ENCODE peak calls at places on chromosomes 11 and 22, in six cellular contexts. W is hepatocyte; M is left colon; R is neuronal stem cell; Q is stimulated activated CD4-positive, alpha-beta T cell treated with anti-CD3 and anti-CD28 coated beads, Interleukin-4, amount 100 ng/mL, for 4 hours; K is ELR. E is an unnamed sample.

GRCh38 chr11:13210424-13210823 is 67.2 kb upstream of the BMAL1 start:
- DNase-seq in M (peak), K (peak), W (peak), Q (no peak), R (peak), E (no peak)

GRCh38 chr22:38927033-38927789 is 30.2 kb upstream of the APOBEC3A start:
- DNase-seq in M (peak), R (peak), W (peak), K (peak), Q (peak), E (peak)

GRCh38 chr11:61513143-61513740 is 4.7 kb downstream of the LRRC10B start:
- DNase-seq in K (no peak), M (no peak), R (no peak), W (peak), Q (no peak), E (no peak)

GRCh38 chr11:133726576-133726975 is 118.7 kb downstream of the SPATA19 start:
- DNase-seq in R (no peak), W (no peak), K (no peak), M (no peak), Q (no peak), E (no peak)

GRCh38 chr22:27685515-27685914 is 116.0 kb downstream of the MN1 start:
- DNase-seq in K (no peak), W (no peak), R (no peak), M (no peak), Q (no peak), E (no peak)

GRCh38 chr11:47494996-47495855 is 46.3 kb upstream of the RAPSN start:
- DNase-seq in Q (no peak), M (no peak), K (no peak), R (no peak), W (no peak), E (no peak)

GRCh38 chr11:42552786-42553185 is 759.0 kb upstream of the API5 start:
- DNase-seq in Q (no peak), R (no peak), K (no peak), W (peak), M (no peak), E (no peak)

GRCh38 chr22:45302047-45302446 is 7.7 kb upstream of the FAM118A start:
- DNase-seq in Q (no peak), K (peak), R (no peak), W (peak), M (no peak), E (no peak)

GRCh38 chr11:128704517-128704916 is 10.6 kb downstream of the FLI1 start:
- DNase-seq in Q (no peak), R (no peak), W (no peak), K (no peak), M (no peak), E (no peak)

GRCh38 chr11:12189543-12190235 is 79.3 kb downstream of the MICAL2 start:
- DNase-seq in R (no peak), M (no peak), Q (peak), K (no peak), W (no peak), E (no peak)

GRCh38 chr11:78061088-78061920 is 2.4 kb upstream of the THRSP start:
- DNase-seq in W (no peak), M (no peak), K (no peak), R (no peak), Q (no peak), E (no peak)

GRCh38 chr11:762421-763072 is 14.7 kb downstream of the GATD1 start:
- DNase-seq in R (no peak), W (no peak), M (peak), K (peak), Q (no peak), E (no peak)

GRCh38 chr11:134573857-134574256 is 161.8 kb upstream of the B3GAT1 start:
- DNase-seq in M (no peak), W (no peak), K (no peak), R (no peak), Q (no peak), E (no peak)

GRCh38 chr11:117584056-117584830 is 212.8 kb downstream of the DSCAML1 start:
- DNase-seq in R (no peak), K (peak), Q (no peak), M (no peak), W (no peak), E (no peak)

GRCh38 chr11:6297831-6298230 is 22.5 kb downstream of the CAVIN3 start:
- DNase-seq in Q (no peak), K (peak), W (no peak), R (no peak), M (no peak), E (no peak)

GRCh38 chr11:74870485-74870884 is 78.4 kb downstream of the XRRA1 start:
- DNase-seq in W (no peak), K (peak), Q (no peak), M (no peak), R (no peak), E (no peak)

GRCh38 chr22:20015971-20016733 is 471 bp downstream of the ARVCF start:
- DNase-seq in R (no peak), Q (no peak), K (peak), W (peak), M (no peak), E (peak)

GRCh38 chr11:111101836-111102235 is 143.7 kb upstream of the POU2AF2 start:
- DNase-seq in Q (no peak), M (no peak), K (no peak), R (no peak), W (no peak), E (no peak)

GRCh38 chr22:50342651-50343540 is at the start of gene PPP6R2:
- DNase-seq in K (peak), Q (peak), R (peak), M (peak), W (peak), E (peak)

GRCh38 chr11:12321217-12321937 is 56.0 kb upstream of the PARVA start:
- DNase-seq in R (no peak), Q (no peak), K (no peak), M (no peak), W (no peak), E (no peak)

GRCh38 chr22:41777749-41778395 is 22.6 kb upstream of the CCDC134 start:
- DNase-seq in K (peak), W (no peak), Q (no peak), M (no peak), R (no peak), E (no peak)

GRCh38 chr22:23709107-23709506 is 18.3 kb downstream of the RGL4 start:
- DNase-seq in K (peak), Q (no peak), M (no peak), W (no peak), R (no peak), E (no peak)

GRCh38 chr11:102810943-102811528 is 13.1 kb upstream of the MMP1 start:
- DNase-seq in R (no peak), K (peak), Q (no peak), M (no peak), W (peak), E (no peak)

GRCh38 chr11:43943931-43944751 is 1.7 kb downstream of the C11orf96 start:
- DNase-seq in Q (no peak), R (no peak), M (no peak), K (peak), W (no peak), E (no peak)

GRCh38 chr22:45604239-45604711 is 67.4 kb upstream of the ATXN10 start:
- DNase-seq in R (no peak), K (peak), M (no peak), W (no peak), Q (no peak), E (no peak)

GRCh38 chr11:61010466-61011238 is 39.2 kb downstream of the CD6 start:
- DNase-seq in R (no peak), K (no peak), Q (no peak), W (no peak), M (no peak), E (no peak)

GRCh38 chr22:22125028-22125578 is 119.5 kb upstream of the VPREB1 start:
- DNase-seq in W (no peak), M (no peak), Q (no peak), R (no peak), K (no peak), E (no peak)

GRCh38 chr11:46725338-46726205 is 6.6 kb downstream of the F2 start:
- DNase-seq in K (no peak), M (no peak), Q (no peak), W (no peak), R (no peak), E (no peak)

GRCh38 chr11:73597340-73597955 is 464 bp downstream of the FAM168A start:
- DNase-seq in M (no peak), R (peak), K (peak), Q (no peak), W (peak), E (no peak)

GRCh38 chr11:44235765-44236201 is 74.2 kb downstream of the ALX4 start:
- DNase-seq in K (no peak), W (no peak), Q (no peak), M (no peak), R (no peak), E (no peak)

GRCh38 chr11:114036156-114036811 is 23.2 kb upstream of the ZBTB16 start:
- DNase-seq in W (peak), Q (peak), K (peak), M (peak), R (peak), E (peak)

GRCh38 chr11:47979378-47980092 is 824 bp upstream of the PTPRJ start:
- DNase-seq in W (no peak), M (no peak), R (peak), Q (no peak), K (no peak), E (no peak)

GRCh38 chr11:59891781-59892181 is 13.2 kb downstream of the OOSP3 start:
- DNase-seq in Q (no peak), R (peak), W (peak), K (peak), M (no peak), E (no peak)

GRCh38 chr22:44972363-44973083 is 37.3 kb downstream of the PHF21B start:
- DNase-seq in R (no peak), W (no peak), Q (no peak), M (peak), K (no peak), E (no peak)

GRCh38 chr11:75100314-75100713 is 3.6 kb upstream of the OR2AT4 start:
- DNase-seq in Q (peak), R (no peak), K (peak), M (no peak), W (no peak), E (no peak)

GRCh38 chr11:88434333-88434976 is 96.9 kb upstream of the CTSC start:
- DNase-seq in K (no peak), Q (no peak), R (no peak), W (no peak), M (no peak), E (no peak)